ENCODE peak calls at places on chromosomes 6 and 20, in nine cellular contexts. H is KBM-7; X is SK-MEL-5; R is mesenchymal stem cell; G is progenitor cell of endocrine pancreas; N is EL; Y is hepatic stellate cell; T is suprapubic skin; C is activated T-cell treated with anti-CD3 and anti-CD28 coated beads, Interleukin-2, amount 50 U/mL, for 1 hour. V is an unnamed sample.

GRCh38 chr6:91626935-91627334 is 1040.1 kb upstream of the MAP3K7 start:
- DNase-seq in H (no peak), X (no peak), R (no peak), G (no peak), N (no peak), Y (no peak), T (no peak), C (no peak), V (no peak)

GRCh38 chr20:15875446-15875845 is 697.8 kb downstream of the KIF16B start:
- DNase-seq in H (no peak), X (no peak), R (no peak), G (no peak), N (no peak), Y (no peak), T (no peak), C (no peak), V (no peak)

GRCh38 chr6:18055098-18055497 is 67.4 kb downstream of the NHLRC1 start:
- DNase-seq in H (no peak), X (no peak), R (no peak), G (no peak), N (no peak), Y (no peak), T (no peak), C (no peak), V (no peak)

GRCh38 chr6:70530023-70530422 is 36.7 kb upstream of the SDHAF4 start:
- DNase-seq in H (no peak), X (no peak), R (no peak), G (no peak), N (no peak), Y (no peak), T (no peak), C (no peak), V (no peak)

GRCh38 chr6:105900120-105900937 is 185.8 kb upstream of the PRDM1 start:
- DNase-seq in H (peak), X (peak), R (peak), G (no peak), N (peak), Y (peak), T (no peak), C (no peak), V (no peak)

GRCh38 chr20:23641936-23642751 is 4.4 kb upstream of the CST3 start:
- DNase-seq in H (no peak), X (no peak), R (peak), G (no peak), N (peak), Y (peak), T (no peak), C (no peak), V (no peak)

GRCh38 chr20:58223358-58223941 is 5.0 kb downstream of the ANKRD60 start:
- DNase-seq in H (no peak), X (no peak), R (no peak), G (no peak), N (no peak), Y (no peak), T (no peak), C (no peak), V (no peak)

GRCh38 chr20:37247547-37247946 is 14.1 kb downstream of the GHRH start:
- DNase-seq in H (no peak), X (no peak), R (no peak), G (no peak), N (no peak), Y (no peak), T (no peak), C (no peak), V (no peak)

GRCh38 chr6:118334634-118335033 is 213.5 kb upstream of the PLN start:
- DNase-seq in H (no peak), X (no peak), R (no peak), G (no peak), N (no peak), Y (no peak), T (no peak), C (no peak), V (no peak)